ENCODE peak calls at places on chromosomes 2 and 18, in seven cellular contexts. W is uterus, F is GM13976, K is GM20000, B is cardiac fibroblast, M is B cell, V is neural crest cell. D is an unnamed sample.

GRCh38 chr2:202317080-202317859 is 51.7 kb downstream of the NOP58 start:
- DNase-seq in W (peak; percentile 76), F (no peak), K (no peak), B (peak; percentile 79), M (no peak), V (no peak), D (no peak)

GRCh38 chr2:147149589-147150245 is 695.1 kb upstream of the ACVR2A start:
- DNase-seq in W (no peak), F (no peak), K (no peak), B (peak; percentile 44), M (no peak), V (no peak), D (no peak)

GRCh38 chr2:160940699-160941098 is 219.5 kb upstream of the TANK start:
- DNase-seq in W (no peak), F (no peak), K (peak; percentile 12), B (peak; percentile 82), M (peak; percentile 4), V (no peak), D (peak; percentile 6)

GRCh38 chr2:101120124-101120996 is 30.8 kb downstream of the TBC1D8 start:
- DNase-seq in W (peak; percentile 78), F (no peak), K (no peak), B (peak; percentile 91), M (no peak), V (no peak), D (no peak)

GRCh38 chr2:241719093-241719492 is 15.3 kb upstream of the D2HGDH start:
- DNase-seq in W (no peak), F (no peak), K (no peak), B (no peak), M (no peak), V (no peak), D (no peak)

GRCh38 chr2:98749053-98749450 is 18.1 kb upstream of the MGAT4A start:
- DNase-seq in W (no peak), F (no peak), K (no peak), B (peak; percentile 30), M (peak; percentile 38), V (no peak), D (no peak)

GRCh38 chr2:98810588-98810928 is 79.6 kb upstream of the MGAT4A start:
- DNase-seq in W (no peak), F (no peak), K (no peak), B (no peak), M (no peak), V (no peak), D (no peak)

GRCh38 chr2:160680294-160680693 is 186.7 kb upstream of the RBMS1 start:
- DNase-seq in W (no peak), F (no peak), K (no peak), B (no peak), M (no peak), V (no peak), D (no peak)

GRCh38 chr2:24839729-24840128 is 46.5 kb downstream of the CENPO start:
- DNase-seq in W (no peak), F (no peak), K (no peak), B (no peak), M (no peak), V (no peak), D (no peak)

GRCh38 chr2:121721926-121722325 is 14.7 kb downstream of the NIFK start:
- DNase-seq in W (no peak), F (no peak), K (no peak), B (peak; percentile 96), M (no peak), V (no peak), D (no peak)

GRCh38 chr2:19592197-19592596 is 233.8 kb upstream of the OSR1 start:
- DNase-seq in W (no peak), F (no peak), K (no peak), B (no peak), M (no peak), V (no peak), D (no peak)

GRCh38 chr2:951224-952006 is 766 bp downstream of the SNTG2 start:
- DNase-seq in W (no peak), F (no peak), K (peak; percentile 36), B (no peak), M (no peak), V (no peak), D (no peak)

GRCh38 chr2:216693414-216694100 is 1.8 kb downstream of the IGFBP5 start:
- DNase-seq in W (no peak), F (no peak), K (no peak), B (no peak), M (no peak), V (no peak), D (no peak)

GRCh38 chr2:216692636-216693413 is 2.5 kb downstream of the IGFBP5 start:
- DNase-seq in W (peak; percentile 94), F (peak; percentile 82), K (peak; percentile 75), B (peak; percentile 21), M (peak; percentile 22), V (peak; percentile 84), D (peak; percentile 86)

GRCh38 chr2:216695401-216695821 is at the start of gene IGFBP5:
- DNase-seq in W (peak; percentile 97), F (no peak), K (no peak), B (peak; percentile 68), M (no peak), V (peak; percentile 51), D (no peak)

GRCh38 chr2:216694826-216695217 is 527 bp downstream of the IGFBP5 start:
- DNase-seq in W (no peak), F (no peak), K (no peak), B (no peak), M (no peak), V (no peak), D (no peak)

DNA sequence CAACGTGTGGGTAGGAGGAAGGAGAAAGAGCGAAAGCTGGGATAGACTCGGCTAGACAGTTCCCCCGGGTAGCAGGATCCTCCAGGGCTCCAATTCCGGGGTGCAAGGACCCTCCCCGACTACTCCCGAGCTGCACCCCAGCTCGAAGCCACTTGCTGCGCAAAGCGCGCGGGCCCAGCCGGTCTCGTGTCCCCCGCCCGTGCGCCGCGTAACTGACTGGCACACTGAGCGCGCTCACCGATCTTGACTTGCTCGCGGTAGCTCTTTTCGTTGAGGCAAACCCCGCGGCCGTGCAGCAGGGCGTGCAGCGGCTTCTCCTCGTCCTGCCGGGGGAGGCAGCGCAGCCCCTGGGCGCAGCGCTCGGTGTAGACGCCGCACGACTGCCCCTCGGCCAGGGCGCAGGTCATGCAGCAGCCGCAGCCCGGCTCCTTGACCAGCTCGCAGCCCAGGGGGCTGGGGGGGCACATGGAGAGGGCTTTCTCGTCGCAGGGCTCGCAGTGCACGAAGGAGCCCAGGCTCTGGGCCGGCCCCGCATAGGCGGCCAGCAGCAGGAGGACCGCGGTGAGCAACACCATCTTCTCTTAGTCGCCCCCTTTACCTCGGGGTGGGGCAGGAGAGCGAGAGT is 1.0 kb downstream of the IGFBP5 start:
- DNase-seq in W (peak; percentile 63), F (no peak), K (no peak), B (peak; percentile 20), M (no peak), V (peak; percentile 59), D (no peak)
- TF ChIP-seq CTCF in W (no peak), F (no peak), K (no peak), B (no peak), M (no peak), V (peak; percentile 22), D (no peak)

GRCh38 chr18:8898990-8899389 is 193.6 kb downstream of the MTCL1 start:
- DNase-seq in W (no peak), F (no peak), K (no peak), B (no peak), M (no peak), V (no peak), D (no peak)
- TF ChIP-seq CTCF in W (no peak), F (no peak), K (no peak), B (no peak), M (no peak), V (no peak), D (no peak)

GRCh38 chr18:13912601-13913000 is 2.7 kb downstream of the MC2R start:
- DNase-seq in W (no peak), F (no peak), K (no peak), B (no peak), M (no peak), V (no peak), D (no peak)

GRCh38 chr18:13909141-13909540 is 6.2 kb downstream of the MC2R start:
- DNase-seq in W (no peak), F (no peak), K (no peak), B (no peak), M (no peak), V (no peak), D (no peak)

GRCh38 chr18:13910501-13910900 is 4.8 kb downstream of the MC2R start:
- DNase-seq in W (no peak), F (no peak), K (no peak), B (no peak), M (no peak), V (no peak), D (no peak)

GRCh38 chr18:13910986-13911385 is 4.3 kb downstream of the MC2R start:
- DNase-seq in W (no peak), F (no peak), K (no peak), B (no peak), M (no peak), V (no peak), D (no peak)

GRCh38 chr18:13909541-13909940 is 5.8 kb downstream of the MC2R start:
- DNase-seq in W (no peak), F (no peak), K (no peak), B (no peak), M (no peak), V (no peak), D (no peak)
- TF ChIP-seq CTCF in W (no peak), F (no peak), K (no peak), B (no peak), M (no peak), V (no peak), D (no peak)

GRCh38 chr2:162989507-162989906 is 150.9 kb upstream of the KCNH7 start:
- DNase-seq in W (no peak), F (no peak), K (no peak), B (no peak), M (no peak), V (no peak), D (no peak)
- TF ChIP-seq CTCF in W (no peak), F (no peak), K (no peak), B (no peak), M (no peak), V (no peak), D (no peak)

D was measured in GM13977.